ENCODE peak calls at places on chromosome 12, in seven cellular contexts. One of them, this sample, is unnamed.

GRCh38 chr12:109670647-109671046 is 43.0 kb upstream of the FAM222A start:
- DNase-seq in NCI-H1694: peak; percentile 76
- DNase-seq in vagina: no peak
- DNase-seq in neural progenitor cell: peak; percentile 41
- DNase-seq in skeletal muscle cell: no peak
- DNase-seq in GM23338: peak; percentile 23
- DNase-seq in Right ventricle myocardium superior: no peak
- DNase-seq in this sample: no peak

GRCh38 chr12:18158774-18159557 is 69.0 kb upstream of the RERGL start:
- DNase-seq in GM23338: peak; percentile 87
- DNase-seq in Right ventricle myocardium superior: no peak
- DNase-seq in NCI-H1694: peak; percentile 66
- DNase-seq in skeletal muscle cell: no peak
- DNase-seq in vagina: no peak
- DNase-seq in neural progenitor cell: peak; percentile 63
- DNase-seq in this sample: no peak

GRCh38 chr12:92485356-92486348 is 217.1 kb upstream of the PLEKHG7 start:
- DNase-seq in neural progenitor cell: no peak
- DNase-seq in vagina: no peak
- DNase-seq in skeletal muscle cell: no peak
- DNase-seq in GM23338: no peak
- DNase-seq in Right ventricle myocardium superior: no peak
- DNase-seq in NCI-H1694: no peak
- DNase-seq in this sample: no peak

GRCh38 chr12:84165998-84166571 is 746.5 kb downstream of the SLC6A15 start:
- DNase-seq in neural progenitor cell: no peak
- DNase-seq in skeletal muscle cell: no peak
- DNase-seq in GM23338: no peak
- DNase-seq in NCI-H1694: no peak
- DNase-seq in Right ventricle myocardium superior: no peak
- DNase-seq in vagina: no peak
- DNase-seq in this sample: no peak

GRCh38 chr12:46354111-46354798 is 18.3 kb downstream of the SLC38A2 start:
- DNase-seq in skeletal muscle cell: no peak
- DNase-seq in vagina: no peak
- DNase-seq in Right ventricle myocardium superior: no peak
- DNase-seq in GM23338: peak; percentile 46
- DNase-seq in neural progenitor cell: no peak
- DNase-seq in NCI-H1694: no peak
- DNase-seq in this sample: no peak

GRCh38 chr12:120249875-120250795 is 15.4 kb downstream of the PXN start:
- DNase-seq in NCI-H1694: no peak
- DNase-seq in GM23338: no peak
- DNase-seq in neural progenitor cell: no peak
- DNase-seq in Right ventricle myocardium superior: peak; percentile 92
- DNase-seq in vagina: no peak
- DNase-seq in skeletal muscle cell: no peak
- DNase-seq in this sample: peak; percentile 93

GRCh38 chr12:91778938-91779400 is 366.7 kb downstream of the BTG1 start:
- DNase-seq in skeletal muscle cell: peak; percentile 69
- DNase-seq in Right ventricle myocardium superior: no peak
- DNase-seq in GM23338: no peak
- DNase-seq in neural progenitor cell: no peak
- DNase-seq in vagina: no peak
- DNase-seq in NCI-H1694: no peak
- DNase-seq in this sample: no peak

GRCh38 chr12:49293056-49293956 is 1.6 kb upstream of the PRPH start:
- DNase-seq in Right ventricle myocardium superior: peak; percentile 71
- DNase-seq in vagina: no peak
- DNase-seq in skeletal muscle cell: no peak
- DNase-seq in GM23338: peak; percentile 72
- DNase-seq in neural progenitor cell: peak; percentile 58
- DNase-seq in NCI-H1694: peak; percentile 93
- DNase-seq in this sample: peak; percentile 92

GRCh38 chr12:32494676-32495075 is 95.3 kb downstream of the FGD4 start:
- DNase-seq in skeletal muscle cell: no peak
- DNase-seq in vagina: no peak
- DNase-seq in NCI-H1694: no peak
- DNase-seq in neural progenitor cell: no peak
- DNase-seq in Right ventricle myocardium superior: no peak
- DNase-seq in GM23338: no peak
- DNase-seq in this sample: no peak

GRCh38 chr12:5003025-5003666 is 40.5 kb upstream of the KCNA5 start:
- DNase-seq in skeletal muscle cell: peak; percentile 15
- DNase-seq in vagina: no peak
- DNase-seq in GM23338: peak; percentile 87
- DNase-seq in NCI-H1694: peak; percentile 80
- DNase-seq in neural progenitor cell: peak; percentile 84
- DNase-seq in Right ventricle myocardium superior: peak; percentile 67
- DNase-seq in this sample: peak; percentile 83

GRCh38 chr12:44504799-44505198 is 371.3 kb downstream of the NELL2 start:
- DNase-seq in GM23338: no peak
- DNase-seq in NCI-H1694: no peak
- DNase-seq in Right ventricle myocardium superior: no peak
- DNase-seq in skeletal muscle cell: no peak
- DNase-seq in neural progenitor cell: no peak
- DNase-seq in vagina: no peak
- DNase-seq in this sample: no peak

GRCh38 chr12:119115296-119115905 is 63.3 kb upstream of the HSPB8 start:
- DNase-seq in neural progenitor cell: peak; percentile 76
- DNase-seq in Right ventricle myocardium superior: no peak
- DNase-seq in skeletal muscle cell: no peak
- DNase-seq in NCI-H1694: peak; percentile 72
- DNase-seq in vagina: no peak
- DNase-seq in GM23338: peak; percentile 84
- DNase-seq in this sample: no peak

GRCh38 chr12:11553871-11554533 is 95.5 kb upstream of the ETV6 start:
- DNase-seq in vagina: no peak
- DNase-seq in NCI-H1694: peak; percentile 85
- DNase-seq in Right ventricle myocardium superior: no peak
- DNase-seq in skeletal muscle cell: no peak
- DNase-seq in neural progenitor cell: peak; percentile 48
- DNase-seq in GM23338: peak; percentile 88
- DNase-seq in this sample: peak; percentile 26

GRCh38 chr12:116532986-116533342 is 26.2 kb upstream of the MAP1LC3B2 start:
- DNase-seq in vagina: no peak
- DNase-seq in neural progenitor cell: no peak
- DNase-seq in NCI-H1694: no peak
- DNase-seq in Right ventricle myocardium superior: no peak
- DNase-seq in GM23338: no peak
- DNase-seq in skeletal muscle cell: no peak
- DNase-seq in this sample: no peak

GRCh38 chr12:113002155-113002554 is 23.8 kb downstream of the OAS2 start:
- DNase-seq in GM23338: no peak
- DNase-seq in vagina: peak; percentile 54
- DNase-seq in NCI-H1694: no peak
- DNase-seq in Right ventricle myocardium superior: no peak
- DNase-seq in skeletal muscle cell: no peak
- DNase-seq in neural progenitor cell: no peak
- DNase-seq in this sample: no peak

GRCh38 chr12:65339161-65339560 is 60.7 kb downstream of the MSRB3 start:
- DNase-seq in vagina: no peak
- DNase-seq in skeletal muscle cell: no peak
- DNase-seq in Right ventricle myocardium superior: no peak
- DNase-seq in GM23338: no peak
- DNase-seq in neural progenitor cell: no peak
- DNase-seq in NCI-H1694: no peak
- DNase-seq in this sample: no peak

GRCh38 chr12:88604646-88605045 is 24.4 kb upstream of the KITLG start:
- DNase-seq in vagina: no peak
- DNase-seq in neural progenitor cell: no peak
- DNase-seq in Right ventricle myocardium superior: no peak
- DNase-seq in GM23338: no peak
- DNase-seq in skeletal muscle cell: no peak
- DNase-seq in NCI-H1694: no peak
- DNase-seq in this sample: no peak

GRCh38 chr12:118360785-118361404 is 11.8 kb downstream of the TAOK3 start:
- DNase-seq in vagina: no peak
- DNase-seq in NCI-H1694: no peak
- DNase-seq in GM23338: no peak
- DNase-seq in neural progenitor cell: no peak
- DNase-seq in Right ventricle myocardium superior: no peak
- DNase-seq in skeletal muscle cell: no peak
- DNase-seq in this sample: no peak

GRCh38 chr12:124296295-124296915 is 1.5 kb downstream of the RFLNA start:
- DNase-seq in Right ventricle myocardium superior: peak; percentile 26
- DNase-seq in GM23338: peak; percentile 35
- DNase-seq in neural progenitor cell: no peak
- DNase-seq in skeletal muscle cell: no peak
- DNase-seq in NCI-H1694: no peak
- DNase-seq in vagina: no peak
- DNase-seq in this sample: no peak

GRCh38 chr12:54329756-54330155 is 4.8 kb downstream of the COPZ1 start:
- DNase-seq in NCI-H1694: no peak
- DNase-seq in GM23338: peak; percentile 59
- DNase-seq in neural progenitor cell: no peak
- DNase-seq in vagina: no peak
- DNase-seq in skeletal muscle cell: no peak
- DNase-seq in Right ventricle myocardium superior: no peak
- DNase-seq in this sample: no peak